ENCODE peak calls at places on chromosomes 12 and 14, in six cellular contexts. K is astrocyte of the spinal cord, U is heart right ventricle, L is fibroblast of mammary gland, E is ovary, G is astrocyte. V is an unnamed sample.

GRCh38 chr14:105930572-105930971 is 404.2 kb downstream of the TMEM121 start:
- DNase-seq in L (no peak), E (no peak), G (no peak), U (no peak), K (no peak), V (no peak)

GRCh38 chr12:131209082-131210070 is 255.7 kb downstream of the ADGRD1 start:
- DNase-seq in L (no peak), G (no peak), E (no peak), K (no peak), U (no peak), V (no peak)

GRCh38 chr12:54413284-54414190 is 5.5 kb downstream of the ITGA5 start:
- DNase-seq in G (peak), L (no peak), E (no peak), U (peak), K (no peak), V (no peak)

GRCh38 chr14:103879118-103879569 is 31.8 kb upstream of the PPP1R13B start:
- DNase-seq in K (no peak), G (no peak), U (no peak), L (no peak), E (no peak), V (no peak)

GRCh38 chr12:6262635-6263034 is 47.8 kb upstream of the PLEKHG6 start:
- DNase-seq in K (no peak), U (no peak), E (no peak), G (no peak), L (no peak), V (no peak)

GRCh38 chr12:84056-84455 is 17.5 kb downstream of the IQSEC3 start:
- DNase-seq in L (no peak), G (no peak), E (no peak), U (no peak), K (no peak), V (no peak)

GRCh38 chr12:108622425-108622824 is 11.3 kb downstream of the SELPLG start:
- DNase-seq in L (no peak), E (no peak), G (no peak), K (no peak), U (peak), V (no peak)

GRCh38 chr14:45743884-45744283 is 490.9 kb upstream of the MIS18BP1 start:
- DNase-seq in E (no peak), K (no peak), U (no peak), L (no peak), G (no peak), V (no peak)

GRCh38 chr12:8057839-8058238 is 8.3 kb downstream of the C3AR1 start:
- DNase-seq in L (peak), G (peak), U (no peak), K (peak), E (no peak), V (no peak)

GRCh38 chr12:575948-576612 is 87.2 kb downstream of the NINJ2 start:
- DNase-seq in U (peak), K (peak), G (no peak), E (peak), L (peak), V (peak)

GRCh38 chr14:61751475-61751989 is 10.7 kb upstream of the SNAPC1 start:
- DNase-seq in U (no peak), E (no peak), L (no peak), G (no peak), K (no peak), V (no peak)

GRCh38 chr12:120199025-120199424 is 1.9 kb downstream of the RPLP0 start:
- DNase-seq in L (no peak), U (no peak), K (no peak), G (no peak), E (no peak), V (no peak)

GRCh38 chr12:98725481-98726247 is 80.6 kb downstream of the APAF1 start:
- DNase-seq in E (peak), K (peak), L (peak), U (no peak), G (peak), V (peak)

GRCh38 chr12:47021298-47021697 is 58.1 kb upstream of the PCED1B start:
- DNase-seq in K (peak), U (peak), G (peak), E (no peak), L (peak), V (peak)

DNA sequence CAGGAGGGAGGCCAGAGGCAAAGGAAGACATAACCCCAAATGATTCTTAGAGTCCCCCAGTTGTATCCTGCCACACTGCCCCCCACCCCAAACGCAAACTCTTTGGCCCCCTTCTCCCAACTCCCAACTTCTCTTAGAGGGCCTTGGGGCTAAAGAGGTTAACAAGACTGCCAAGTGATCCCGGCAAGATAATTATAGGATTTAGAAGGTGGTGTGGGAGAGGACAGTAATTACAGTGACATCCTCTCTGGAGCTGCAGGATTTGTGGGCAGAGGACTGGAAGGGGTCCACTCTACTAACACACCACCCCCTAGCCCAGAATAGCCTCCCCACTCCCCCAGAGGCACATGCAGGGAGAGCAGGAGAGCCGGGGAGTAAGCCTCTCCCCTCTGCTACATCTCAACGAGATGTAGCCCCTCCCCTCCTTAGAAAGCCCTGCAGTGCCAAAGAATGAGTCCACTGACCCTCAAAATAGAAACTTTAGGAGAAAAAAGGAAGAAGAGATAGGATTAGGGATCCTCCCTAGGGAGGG is 5.3 kb upstream of the GDF11 start:
- DNase-seq in L (no peak), U (no peak), E (no peak), G (no peak), K (no peak), V (no peak)
- TF ChIP-seq CTCF in L (no peak), U (no peak), E (no peak), G (no peak), K (no peak), V (no peak)

DNA sequence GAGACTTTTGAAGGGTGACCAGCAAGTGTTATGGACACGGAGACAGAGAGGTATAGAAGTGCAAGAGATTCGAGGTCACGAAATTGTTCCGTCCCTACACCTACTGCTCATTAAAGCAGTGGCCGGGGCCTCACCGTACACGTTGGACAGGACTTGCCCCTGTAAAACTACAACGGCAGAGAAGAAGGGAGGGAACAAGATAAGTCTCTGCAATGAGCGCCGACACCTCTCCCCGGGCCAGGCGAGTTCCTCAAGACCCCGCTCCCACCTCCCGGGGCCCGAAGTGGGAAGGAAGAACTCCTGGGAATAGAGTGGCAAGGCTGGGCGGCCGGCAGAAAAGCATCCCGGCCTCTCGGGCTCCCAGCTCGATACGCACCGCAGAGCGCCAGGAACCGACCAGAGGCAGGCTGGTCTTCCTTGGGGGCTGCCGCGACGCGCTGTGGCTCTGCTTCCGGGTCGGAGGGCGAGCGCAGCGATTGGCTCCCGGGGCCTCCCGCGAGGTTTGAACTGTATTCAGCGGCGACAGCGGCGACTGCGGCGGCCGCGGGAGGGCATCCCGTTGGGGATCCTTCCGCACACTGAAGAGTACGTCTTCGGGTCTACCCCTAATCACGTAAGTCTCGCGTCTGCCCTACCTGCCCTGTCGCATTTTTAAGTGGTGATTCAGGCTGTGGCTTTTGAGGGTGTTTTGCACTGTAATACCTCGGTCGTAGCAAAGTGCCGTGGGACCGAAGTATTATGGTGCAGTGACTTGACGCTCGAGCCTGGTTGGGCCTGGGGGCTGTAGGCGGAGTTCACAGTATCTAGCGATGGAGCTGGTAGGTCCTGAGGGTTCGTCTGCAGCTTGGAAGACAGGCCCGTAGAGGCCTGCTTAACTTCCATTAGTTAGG is at the start of the genes NUP37 and PARPBP:
- DNase-seq in G (peak), U (peak), K (peak), E (peak), L (peak), V (peak)
- TF ChIP-seq CTCF in G (no peak), U (peak), K (peak), E (no peak), L (no peak), V (no peak)

GRCh38 chr12:27085654-27086053 is 3.3 kb upstream of the C12orf71 start:
- DNase-seq in L (no peak), E (no peak), U (no peak), G (no peak), K (no peak), V (no peak)

GRCh38 chr12:27077586-27077985 is 4.8 kb downstream of the C12orf71 start:
- DNase-seq in G (no peak), L (no peak), E (no peak), K (no peak), U (no peak), V (no peak)

GRCh38 chr12:27076930-27077329 is 5.4 kb downstream of the C12orf71 start:
- DNase-seq in L (no peak), U (no peak), G (no peak), E (no peak), K (no peak), V (no peak)

GRCh38 chr12:27083861-27084271 is 1.5 kb upstream of the C12orf71 start:
- DNase-seq in G (peak), U (peak), L (peak), K (peak), E (no peak), V (no peak)

GRCh38 chr12:27081668-27082091 is 698 bp downstream of the C12orf71 start:
- DNase-seq in U (no peak), E (no peak), L (peak), G (no peak), K (no peak), V (no peak)
- TF ChIP-seq CTCF in U (no peak), E (no peak), L (no peak), G (no peak), K (no peak), V (no peak)

GRCh38 chr14:94408546-94409095 is 20.2 kb upstream of the SERPINA1 start:
- DNase-seq in K (no peak), L (no peak), E (no peak), U (no peak), G (no peak), V (no peak)

GRCh38 chr14:94411638-94412037 is 23.2 kb upstream of the SERPINA1 start:
- DNase-seq in E (no peak), K (no peak), G (no peak), L (no peak), U (no peak), V (no peak)

GRCh38 chr14:94407906-94408305 is 19.5 kb upstream of the SERPINA1 start:
- DNase-seq in G (peak), L (peak), E (no peak), K (no peak), U (no peak), V (no peak)

DNA sequence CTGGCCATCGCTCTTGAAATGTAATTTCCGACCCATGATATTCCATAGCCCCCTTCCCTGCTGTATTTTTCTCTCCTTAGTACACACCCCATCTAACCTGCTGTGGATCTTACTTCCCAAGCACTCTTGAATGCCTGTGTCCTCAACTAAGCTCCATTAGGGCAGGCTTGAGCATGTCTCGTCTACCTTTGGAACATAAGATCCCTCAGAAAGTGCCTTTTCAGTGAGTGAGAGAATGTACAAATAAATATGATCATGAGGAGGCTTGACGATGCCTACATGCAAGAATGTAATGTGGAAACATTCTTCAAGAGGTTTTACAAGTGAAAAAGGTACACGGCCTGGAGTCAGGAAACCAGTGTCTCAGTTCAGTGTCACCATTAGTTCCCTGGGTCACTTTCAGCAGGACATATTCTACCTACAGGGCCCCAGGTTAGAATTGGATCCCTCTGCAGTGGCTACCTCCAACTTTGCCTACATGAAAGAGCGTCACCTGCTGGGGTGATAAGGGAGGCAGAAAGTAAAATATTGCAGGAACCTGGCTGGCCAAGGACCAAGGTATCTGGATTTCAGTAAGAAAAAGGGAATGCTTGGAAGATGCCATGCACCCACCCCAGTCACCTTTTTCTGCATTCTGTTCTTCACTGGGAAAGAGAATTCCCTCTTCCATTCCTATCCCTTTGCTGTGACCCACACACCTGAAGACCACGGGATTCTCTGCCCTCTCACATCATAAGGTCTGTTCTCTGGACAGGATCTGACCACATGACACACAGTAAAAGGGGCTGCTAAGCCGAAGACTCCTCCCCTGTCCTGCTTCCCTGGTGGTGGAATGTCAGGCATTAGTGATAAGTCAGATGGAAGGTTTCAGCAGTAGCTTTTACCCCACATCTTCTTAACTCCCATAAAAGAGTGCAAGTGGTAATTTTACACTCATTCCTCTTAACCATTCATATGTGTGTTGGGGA is 24.6 kb upstream of the SERPINA1 start:
- DNase-seq in G (no peak), K (no peak), U (no peak), L (no peak), E (no peak), V (peak)
- TF ChIP-seq CTCF in G (peak), K (peak), U (no peak), L (peak), E (no peak), V (peak)

V was measured in Calu3.